ENCODE peak calls at places on chromosomes 6 and 20, in nine cellular contexts. V, F, X, Q, R, A, W, P and Y are unnamed samples.

GRCh38 chr6:1739680-1740079 is 130.0 kb downstream of the FOXC1 start:
- DNase-seq in X (peak), F (no peak), A (no peak), P (no peak), W (no peak), R (no peak), Q (no peak), V (no peak), Y (no peak)

GRCh38 chr6:74549746-74550145 is 656.1 kb downstream of the COL12A1 start:
- DNase-seq in W (no peak), R (peak), V (no peak), X (no peak), F (no peak), Q (no peak), A (no peak), P (no peak), Y (no peak)

GRCh38 chr6:51049983-51050877 is 231.6 kb downstream of the TFAP2B start:
- DNase-seq in F (no peak), R (no peak), W (no peak), V (no peak), X (no peak), Q (no peak), A (peak), P (no peak), Y (no peak)

GRCh38 chr20:49484180-49485140 is 2.0 kb upstream of the KCNB1 start:
- DNase-seq in W (peak), V (peak), R (peak), P (peak), X (no peak), Q (peak), A (peak), F (peak), Y (peak)

GRCh38 chr6:84074988-84075781 is 41.6 kb downstream of the MRAP2 start:
- DNase-seq in A (no peak), F (no peak), P (no peak), Q (no peak), V (no peak), W (peak), X (no peak), R (peak), Y (peak)

GRCh38 chr6:71488186-71488585 is 199.6 kb downstream of the OGFRL1 start:
- DNase-seq in F (no peak), R (no peak), X (no peak), W (no peak), V (no peak), P (no peak), A (no peak), Q (no peak), Y (no peak)

GRCh38 chr20:62807444-62808210 is 3.0 kb downstream of the OGFR start:
- DNase-seq in W (no peak), F (no peak), X (no peak), V (no peak), Q (no peak), P (no peak), R (no peak), A (no peak), Y (no peak)

GRCh38 chr20:3174442-3175263 is 1.3 kb upstream of the LZTS3 start:
- DNase-seq in P (peak), V (no peak), F (no peak), A (no peak), R (no peak), X (no peak), Q (no peak), W (no peak), Y (no peak)

GRCh38 chr6:169252805-169253189 is 849 bp downstream of the THBS2 start:
- DNase-seq in R (peak), A (no peak), F (no peak), W (peak), P (no peak), Q (no peak), X (no peak), V (no peak), Y (peak)

GRCh38 chr20:57001126-57001767 is 265.2 kb downstream of the BMP7 start:
- DNase-seq in Q (no peak), F (no peak), A (no peak), V (no peak), R (no peak), X (no peak), W (no peak), P (no peak), Y (no peak)